ENCODE peak calls at places on chromosomes 6 and 20, in five cellular contexts. One of them, this sample, is unnamed.

GRCh38 chr20:61949363-61949713 is 116.3 kb downstream of the TAF4 start:
- DNase-seq in AG09309: no peak
- DNase-seq in NCI-H748 treated with DMSO at 0.1 percent for 48 hours: no peak
- DNase-seq in A172: no peak
- DNase-seq in epithelial cell of esophagus: no peak
- DNase-seq in this sample: no peak

GRCh38 chr6:108960601-108961000 is 112.4 kb downstream of the ARMC2 start:
- DNase-seq in AG09309: no peak
- DNase-seq in NCI-H748 treated with DMSO at 0.1 percent for 48 hours: no peak
- DNase-seq in A172: no peak
- DNase-seq in epithelial cell of esophagus: no peak
- DNase-seq in this sample: no peak

GRCh38 chr20:48858075-48858790 is 30.4 kb upstream of the PREX1 start:
- DNase-seq in AG09309: no peak
- DNase-seq in NCI-H748 treated with DMSO at 0.1 percent for 48 hours: no peak
- DNase-seq in A172: no peak
- DNase-seq in epithelial cell of esophagus: no peak
- DNase-seq in this sample: no peak

GRCh38 chr20:51752343-51752951 is 15.7 kb downstream of the ATP9A start:
- DNase-seq in AG09309: peak
- DNase-seq in NCI-H748 treated with DMSO at 0.1 percent for 48 hours: no peak
- DNase-seq in A172: peak
- DNase-seq in epithelial cell of esophagus: peak
- DNase-seq in this sample: peak

GRCh38 chr6:50884364-50884763 is 65.7 kb downstream of the TFAP2B start:
- DNase-seq in AG09309: no peak
- DNase-seq in NCI-H748 treated with DMSO at 0.1 percent for 48 hours: no peak
- DNase-seq in A172: no peak
- DNase-seq in epithelial cell of esophagus: no peak
- DNase-seq in this sample: no peak

GRCh38 chr6:24122139-24122538 is 3.9 kb upstream of the NRSN1 start:
- DNase-seq in AG09309: no peak
- DNase-seq in NCI-H748 treated with DMSO at 0.1 percent for 48 hours: no peak
- DNase-seq in A172: no peak
- DNase-seq in epithelial cell of esophagus: no peak
- DNase-seq in this sample: no peak

GRCh38 chr20:24651171-24651972 is 181.9 kb downstream of the SYNDIG1 start:
- DNase-seq in AG09309: peak
- DNase-seq in NCI-H748 treated with DMSO at 0.1 percent for 48 hours: no peak
- DNase-seq in A172: peak
- DNase-seq in epithelial cell of esophagus: peak
- DNase-seq in this sample: peak

GRCh38 chr20:23585808-23586734 is 17.8 kb upstream of the CST9L start:
- DNase-seq in AG09309: no peak
- DNase-seq in NCI-H748 treated with DMSO at 0.1 percent for 48 hours: no peak
- DNase-seq in A172: no peak
- DNase-seq in epithelial cell of esophagus: no peak
- DNase-seq in this sample: no peak

GRCh38 chr20:44691424-44692423 is 23.4 kb upstream of the CCN5 start:
- DNase-seq in AG09309: no peak
- DNase-seq in NCI-H748 treated with DMSO at 0.1 percent for 48 hours: no peak
- DNase-seq in A172: no peak
- DNase-seq in epithelial cell of esophagus: no peak
- DNase-seq in this sample: no peak

GRCh38 chr20:42027746-42028268 is 409.6 kb upstream of the CHD6 start:
- DNase-seq in AG09309: no peak
- DNase-seq in NCI-H748 treated with DMSO at 0.1 percent for 48 hours: peak
- DNase-seq in A172: no peak
- DNase-seq in epithelial cell of esophagus: no peak
- DNase-seq in this sample: peak

GRCh38 chr6:148240866-148241477 is 101.7 kb upstream of the SASH1 start:
- DNase-seq in AG09309: peak
- DNase-seq in NCI-H748 treated with DMSO at 0.1 percent for 48 hours: no peak
- DNase-seq in A172: no peak
- DNase-seq in epithelial cell of esophagus: peak
- DNase-seq in this sample: no peak

GRCh38 chr6:123529843-123530242 is 106.9 kb downstream of the TRDN start:
- DNase-seq in AG09309: no peak
- DNase-seq in NCI-H748 treated with DMSO at 0.1 percent for 48 hours: no peak
- DNase-seq in A172: peak
- DNase-seq in epithelial cell of esophagus: peak
- DNase-seq in this sample: peak

GRCh38 chr6:157841211-157841840 is 18.3 kb downstream of the SNX9 start:
- DNase-seq in AG09309: no peak
- DNase-seq in NCI-H748 treated with DMSO at 0.1 percent for 48 hours: no peak
- DNase-seq in A172: peak
- DNase-seq in epithelial cell of esophagus: peak
- DNase-seq in this sample: no peak

This sample was measured in ACHN.